ENCODE peak calls at places on chromosomes 12 and 14, in nine cellular contexts. W is GM10248; O is AG04450; T is ELR; G is GM06990; S is GM12878; C is stimulated activated CD8-positive, alpha-beta memory T cell treated with anti-CD3 and anti-CD28 coated beads, Interleukin-7, amount 100 ng/mL, for 4 hours; X is activated T-cell treated with anti-CD3 and anti-CD28 coated beads for 4 hours; H is non-pigmented ciliary epithelial cell. F is an unnamed sample.

GRCh38 chr14:104334812-104335161 is 196.4 kb downstream of the KIF26A start:
- DNase-seq in W (no peak), O (no peak), T (no peak), G (no peak), S (no peak), C (no peak), X (no peak), H (no peak), F (no peak)

GRCh38 chr12:26318661-26319068 is 123.3 kb downstream of the SSPN start:
- DNase-seq in W (peak), O (peak), T (peak), G (peak), S (no peak), C (no peak), X (no peak), H (peak), F (no peak)

GRCh38 chr14:39395555-39396254 is 36.5 kb downstream of the FBXO33 start:
- DNase-seq in W (no peak), O (no peak), T (peak), G (peak), S (no peak), C (no peak), X (no peak), H (no peak), F (no peak)

GRCh38 chr12:9707864-9708808 is 24.8 kb downstream of the CLECL1 start:
- DNase-seq in W (peak), O (peak), T (peak), G (no peak), S (no peak), C (peak), X (peak), H (no peak), F (peak)

GRCh38 chr14:101192661-101193000 is 289.1 kb upstream of the RTL1 start:
- DNase-seq in W (no peak), O (no peak), T (no peak), G (no peak), S (no peak), C (no peak), X (no peak), H (no peak), F (no peak)

GRCh38 chr12:70644836-70645235 is 7.6 kb upstream of the PTPRB start:
- DNase-seq in W (no peak), O (no peak), T (peak), G (no peak), S (no peak), C (no peak), X (no peak), H (no peak), F (no peak)

GRCh38 chr12:752673-753400 is 458 bp downstream of the WNK1 start:
- DNase-seq in W (peak), O (no peak), T (peak), G (peak), S (no peak), C (no peak), X (no peak), H (no peak), F (peak)

GRCh38 chr12:105977256-105978051 is 161.3 kb downstream of the NUAK1 start:
- DNase-seq in W (no peak), O (peak), T (peak), G (no peak), S (no peak), C (no peak), X (no peak), H (peak), F (no peak)

GRCh38 chr12:49342066-49342913 is 4.4 kb upstream of the DNAJC22 start:
- DNase-seq in W (peak), O (peak), T (peak), G (peak), S (no peak), C (peak), X (peak), H (no peak), F (peak)

GRCh38 chr12:19941096-19941495 is 427.2 kb upstream of the PDE3A start:
- DNase-seq in W (no peak), O (no peak), T (no peak), G (no peak), S (no peak), C (no peak), X (no peak), H (no peak), F (no peak)

GRCh38 chr14:99946652-99947489 is 118.4 kb upstream of the EVL start:
- DNase-seq in W (peak), O (no peak), T (peak), G (peak), S (no peak), C (peak), X (peak), H (no peak), F (peak)

GRCh38 chr14:101732128-101732527 is 29.4 kb upstream of the PPP2R5C start:
- DNase-seq in W (no peak), O (no peak), T (peak), G (no peak), S (no peak), C (no peak), X (no peak), H (no peak), F (no peak)

GRCh38 chr12:118183711-118184110 is 47.8 kb downstream of the PEBP1 start:
- DNase-seq in W (no peak), O (no peak), T (peak), G (no peak), S (no peak), C (no peak), X (no peak), H (no peak), F (no peak)

GRCh38 chr12:109802828-109803227 is 30.4 kb downstream of the TRPV4 start:
- DNase-seq in W (no peak), O (no peak), T (no peak), G (no peak), S (no peak), C (no peak), X (no peak), H (no peak), F (no peak)

GRCh38 chr14:21024668-21025373 is at the start of gene NDRG2:
- DNase-seq in W (peak), O (no peak), T (peak), G (peak), S (no peak), C (peak), X (peak), H (no peak), F (peak)

GRCh38 chr12:50283230-50283923 is at the start of gene LIMA1:
- DNase-seq in W (peak), O (peak), T (peak), G (peak), S (peak), C (peak), X (peak), H (no peak), F (peak)

GRCh38 chr14:78227466-78228077 is 57.4 kb downstream of the NRXN3 start:
- DNase-seq in W (no peak), O (no peak), T (no peak), G (no peak), S (no peak), C (no peak), X (no peak), H (no peak), F (no peak)

GRCh38 chr14:95226801-95227200 is 69.5 kb upstream of the DICER1 start:
- DNase-seq in W (no peak), O (no peak), T (no peak), G (no peak), S (no peak), C (no peak), X (no peak), H (no peak), F (no peak)

GRCh38 chr14:54377501-54377900 is 19.3 kb upstream of the CDKN3 start:
- DNase-seq in W (no peak), O (no peak), T (no peak), G (no peak), S (no peak), C (no peak), X (no peak), H (no peak), F (no peak)

GRCh38 chr14:103887170-103887501 is 39.8 kb upstream of the PPP1R13B start:
- DNase-seq in W (no peak), O (no peak), T (no peak), G (no peak), S (no peak), C (no peak), X (no peak), H (no peak), F (no peak)

GRCh38 chr12:43969882-43970281 is 134.0 kb downstream of the TMEM117 start:
- DNase-seq in W (no peak), O (peak), T (peak), G (no peak), S (no peak), C (no peak), X (no peak), H (peak), F (no peak)

GRCh38 chr12:124601699-124602098 is 34.3 kb upstream of the NCOR2 start:
- DNase-seq in W (no peak), O (no peak), T (peak), G (no peak), S (no peak), C (no peak), X (no peak), H (no peak), F (no peak)